ENCODE peak calls at places on chromosomes 4 and X, in nine cellular contexts. C is psoas muscle, Z is astrocyte, A is ascending aorta, B is upper lobe of right lung, T is colonic mucosa, W is OCI-LY7, D is left lung, P is pancreas. I is an unnamed sample.

GRCh38 chr4:123603165-123603564 is 206.6 kb downstream of the SPRY1 start:
- DNase-seq in D (no peak), T (peak), B (no peak), A (no peak), Z (peak), C (no peak), P (no peak), W (no peak), I (no peak)

GRCh38 chrX:57951666-57952319 is 41.5 kb upstream of the ZXDA start:
- DNase-seq in B (no peak), P (no peak), W (peak), A (no peak), C (peak), T (no peak), Z (no peak), D (no peak), I (peak)

GRCh38 chrX:19193584-19193983 is 71.3 kb upstream of the ADGRG2 start:
- DNase-seq in B (no peak), D (no peak), T (no peak), W (no peak), A (no peak), C (no peak), P (no peak), Z (no peak), I (no peak)

GRCh38 chr4:30821891-30822612 is 101.9 kb downstream of the PCDH7 start:
- DNase-seq in T (no peak), B (no peak), A (no peak), D (no peak), P (no peak), C (no peak), Z (peak), W (no peak), I (no peak)

GRCh38 chrX:1581132-1581531 is 10.3 kb upstream of the AKAP17A start:
- DNase-seq in T (peak), C (no peak), D (no peak), Z (no peak), W (peak), B (peak), A (no peak), P (peak), I (no peak)

GRCh38 chr4:185020293-185020808 is 2.1 kb downstream of the HELT start:
- DNase-seq in C (no peak), D (no peak), A (no peak), W (no peak), Z (peak), T (no peak), B (no peak), P (no peak), I (peak)

GRCh38 chrX:16977771-16978170 is 31.3 kb downstream of the REPS2 start:
- DNase-seq in W (no peak), T (no peak), C (no peak), Z (no peak), B (no peak), D (no peak), P (no peak), A (no peak), I (no peak)

GRCh38 chr4:87975466-87975865 is at the start of gene SPP1:
- DNase-seq in W (peak), Z (peak), A (no peak), D (no peak), B (no peak), C (no peak), T (no peak), P (peak), I (no peak)

GRCh38 chrX:9595131-9595530 is 130.3 kb downstream of the TBL1X start:
- DNase-seq in B (no peak), T (no peak), W (no peak), A (peak), Z (peak), C (no peak), P (no peak), D (no peak), I (no peak)

GRCh38 chrX:106932492-106932923 is 12.3 kb downstream of the CLDN2 start:
- DNase-seq in W (no peak), B (no peak), C (no peak), P (no peak), T (no peak), A (no peak), Z (peak), D (no peak), I (no peak)

GRCh38 chr4:169015237-169015636 is 5.2 kb upstream of the CBR4 start:
- DNase-seq in C (peak), D (no peak), B (no peak), P (peak), A (no peak), T (no peak), W (no peak), Z (no peak), I (no peak)

GRCh38 chrX:79524642-79525041 is 157.5 kb upstream of the ITM2A start:
- DNase-seq in Z (no peak), C (no peak), P (no peak), A (no peak), T (peak), D (no peak), W (no peak), B (no peak), I (no peak)

GRCh38 chrX:81120936-81121351 is 80.8 kb downstream of the HMGN5 start:
- DNase-seq in P (peak), T (peak), A (no peak), Z (peak), C (peak), B (no peak), W (peak), D (no peak), I (peak)

GRCh38 chrX:40303256-40304077 is 205.7 kb upstream of the BCOR start:
- DNase-seq in Z (no peak), A (no peak), P (no peak), B (no peak), W (peak), C (no peak), D (no peak), T (no peak), I (no peak)

GRCh38 chr4:61231421-61231820 is 31.3 kb downstream of the ADGRL3 start:
- DNase-seq in Z (no peak), P (no peak), B (no peak), W (no peak), A (no peak), T (no peak), D (no peak), C (no peak), I (no peak)

GRCh38 chr4:146633471-146633800 is 5.3 kb upstream of the POU4F2 start:
- DNase-seq in C (no peak), A (no peak), D (no peak), P (no peak), B (no peak), Z (no peak), T (no peak), W (no peak), I (no peak)

GRCh38 chrX:154738013-154738738 is 12.7 kb downstream of the GAB3 start:
- DNase-seq in C (peak), B (no peak), T (no peak), Z (peak), D (no peak), W (no peak), P (no peak), A (peak), I (no peak)

GRCh38 chrX:152465132-152465531 is 14.0 kb upstream of the GABRA3 start:
- DNase-seq in B (no peak), T (no peak), Z (no peak), C (no peak), D (no peak), P (no peak), A (no peak), W (no peak), I (no peak)

GRCh38 chr4:118997601-118998000 is 108.9 kb downstream of the SYNPO2 start:
- DNase-seq in Z (peak), W (no peak), T (no peak), B (no peak), C (no peak), P (no peak), A (no peak), D (no peak), I (no peak)

GRCh38 chr4:81198151-81198550 is 16.9 kb downstream of the PRKG2 start:
- DNase-seq in Z (no peak), W (no peak), C (no peak), T (no peak), B (no peak), D (no peak), P (no peak), A (no peak), I (peak)

GRCh38 chr4:54683616-54684346 is 26.0 kb downstream of the KIT start:
- DNase-seq in B (no peak), D (no peak), P (no peak), A (no peak), Z (no peak), T (no peak), C (no peak), W (peak), I (no peak)

GRCh38 chr4:3362431-3363287 is 69.8 kb downstream of the RGS12 start:
- DNase-seq in T (no peak), B (no peak), W (no peak), A (no peak), D (no peak), P (no peak), Z (no peak), C (no peak), I (no peak)

GRCh38 chr4:2940267-2941137 is 22.7 kb downstream of the NOP14 start:
- DNase-seq in T (no peak), B (no peak), C (peak), A (peak), D (peak), Z (no peak), W (no peak), P (peak), I (no peak)

GRCh38 chr4:123361195-123361861 is 35.3 kb upstream of the SPRY1 start:
- DNase-seq in P (no peak), B (no peak), D (no peak), A (peak), W (no peak), C (no peak), Z (peak), T (no peak), I (no peak)

DNA sequence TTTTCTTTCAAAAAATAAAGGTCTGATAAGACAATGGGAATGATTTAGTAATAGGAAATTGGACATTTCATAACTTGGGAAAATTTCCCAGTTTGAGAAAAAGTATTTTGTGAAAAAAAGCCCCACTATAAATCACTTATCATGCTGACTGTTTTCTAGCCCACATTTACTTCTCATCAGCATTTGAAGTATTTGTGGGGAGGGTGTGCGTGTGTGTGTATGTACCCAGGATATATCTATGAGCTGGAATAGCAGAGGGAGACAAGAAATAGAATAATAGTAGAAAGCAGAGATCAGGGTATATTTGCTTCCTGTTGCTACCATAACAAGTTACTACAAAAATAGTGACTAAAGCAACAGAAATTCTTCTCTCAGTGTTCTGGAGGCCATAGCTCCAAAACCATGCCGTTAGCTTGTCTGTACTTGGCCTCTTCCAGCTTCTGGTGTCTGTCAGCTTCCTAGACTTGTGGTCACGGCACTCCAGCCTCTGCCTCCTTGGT is 139.8 kb downstream of the PTTG2 start:
- DNase-seq in C (no peak), B (no peak), T (no peak), Z (peak), A (no peak), P (no peak), W (no peak), D (no peak), I (no peak)
- H3K27ac ChIP-seq in C (peak), B (peak), T (no peak), Z (peak), A (peak), P (no peak), W (no peak), D (no peak), I (peak)

GRCh38 chr4:107718351-107718965 is 1.6 kb downstream of the PAPSS1 start:
- DNase-seq in P (no peak), T (no peak), B (no peak), A (no peak), D (no peak), Z (peak), C (no peak), W (peak), I (no peak)

GRCh38 chr4:107719211-107719926 is 665 bp downstream of the PAPSS1 start:
- DNase-seq in D (no peak), A (no peak), W (peak), Z (peak), P (no peak), C (peak), B (no peak), T (no peak), I (no peak)

GRCh38 chr4:107719927-107720722 is at the start of gene PAPSS1:
- DNase-seq in D (peak), A (peak), B (peak), Z (peak), T (peak), W (peak), C (peak), P (peak), I (peak)

GRCh38 chr4:107721436-107722090 is 1.5 kb upstream of the PAPSS1 start:
- DNase-seq in P (no peak), B (peak), A (no peak), D (no peak), T (peak), W (peak), C (no peak), Z (no peak), I (no peak)
- H3K4me3 ChIP-seq in P (no peak), B (peak), A (peak), D (peak), T (peak), W (peak), C (peak), Z (peak), I (peak)

GRCh38 chr4:5972571-5972970 is 45.7 kb downstream of the C4orf50 start:
- DNase-seq in B (peak), T (no peak), W (no peak), A (peak), P (no peak), D (no peak), C (no peak), Z (no peak), I (no peak)
- TF ChIP-seq CTCF in B (no peak), T (no peak), W (no peak), A (no peak), P (no peak), D (no peak), C (no peak), Z (no peak), I (no peak)

DNA sequence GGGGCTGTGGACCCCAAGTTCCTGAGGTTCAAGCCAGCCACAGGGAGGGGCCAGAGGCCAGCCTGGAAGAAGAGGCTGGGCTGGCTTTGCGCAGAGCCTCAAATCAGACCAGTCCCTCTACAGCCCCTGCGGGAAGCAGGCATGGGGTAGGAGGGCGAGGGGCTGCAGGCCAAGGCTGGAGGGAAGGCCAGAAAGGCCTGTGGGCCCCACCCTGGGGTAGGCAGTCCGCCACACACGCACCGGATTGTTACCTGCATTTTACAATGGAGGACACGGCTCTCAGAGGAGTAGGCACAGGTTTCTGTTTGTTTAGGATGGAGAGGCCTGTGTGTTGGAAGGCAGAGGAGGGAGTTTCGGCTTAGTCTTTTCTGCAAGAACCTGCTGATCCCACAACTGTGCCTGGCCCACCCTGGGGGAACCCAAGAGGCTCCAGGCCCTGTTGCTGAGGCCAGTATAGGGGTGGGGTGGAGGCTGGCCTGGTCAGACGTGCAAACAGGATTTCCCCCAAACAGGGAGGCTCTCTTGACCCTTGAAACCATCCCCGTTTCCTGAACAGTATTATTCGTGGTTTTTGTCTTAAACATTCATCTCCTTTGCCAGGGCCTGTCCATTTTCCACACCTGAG is 659 bp upstream of the SLC49A3 start:
- DNase-seq in T (no peak), D (no peak), A (no peak), B (no peak), P (no peak), W (no peak), Z (no peak), C (no peak), I (no peak)
- H3K27ac ChIP-seq in T (peak), D (peak), A (peak), B (peak), P (peak), W (no peak), Z (no peak), C (peak), I (peak)

GRCh38 chrX:130120321-130120731 is 10.0 kb upstream of the ELF4 start:
- DNase-seq in W (peak), B (no peak), T (no peak), P (no peak), D (no peak), C (no peak), Z (no peak), A (no peak), I (no peak)
- H3K4me3 ChIP-seq in W (peak), B (peak), T (peak), P (no peak), D (peak), C (peak), Z (peak), A (peak), I (peak)

GRCh38 chr4:144648042-144648441 is 2.1 kb downstream of the HHIP start:
- DNase-seq in A (no peak), D (no peak), B (no peak), C (no peak), P (no peak), T (no peak), W (no peak), Z (no peak), I (no peak)

GRCh38 chr4:144646523-144647094 is 653 bp downstream of the HHIP start:
- DNase-seq in T (no peak), D (no peak), B (no peak), C (no peak), W (no peak), A (no peak), P (no peak), Z (no peak), I (no peak)

GRCh38 chr4:144649646-144650045 is 3.7 kb downstream of the HHIP start:
- DNase-seq in D (no peak), W (no peak), A (no peak), T (no peak), C (no peak), Z (no peak), B (no peak), P (no peak), I (no peak)

GRCh38 chr4:144647095-144647959 is 1.4 kb downstream of the HHIP start:
- DNase-seq in Z (peak), P (no peak), W (no peak), B (no peak), C (no peak), T (no peak), D (no peak), A (no peak), I (no peak)

GRCh38 chr4:144650311-144650820 is 4.4 kb downstream of the HHIP start:
- DNase-seq in D (no peak), T (no peak), B (no peak), W (no peak), C (no peak), P (no peak), A (no peak), Z (no peak), I (no peak)
- TF ChIP-seq CTCF in D (no peak), T (no peak), B (no peak), W (no peak), C (no peak), P (no peak), A (no peak), Z (no peak), I (no peak)

GRCh38 chrX:136047969-136048368 is 62.7 kb downstream of the SLC9A6 start:
- DNase-seq in D (no peak), W (no peak), P (no peak), C (no peak), Z (peak), B (no peak), T (no peak), A (peak), I (no peak)
- H3K27ac ChIP-seq in D (no peak), W (no peak), P (no peak), C (peak), Z (no peak), B (no peak), T (no peak), A (peak), I (no peak)